ENCODE peak calls at places on chromosomes 7 and 10, in eight cellular contexts. One of them, this sample, is unnamed. For H3K4me1, the result is how much of the 10 kb centered on the place peaks cover.

GRCh38 chr7:158121441-158122045 is 466.1 kb downstream of the PTPRN2 start:
- DNase-seq in cardiac muscle cell: no peak
- DNase-seq in kidney: no peak
- DNase-seq in fibroblast of lung: no peak
- DNase-seq in GM23338: no peak
- DNase-seq in prostate gland: no peak
- DNase-seq in PC-3: no peak
- DNase-seq in naive thymus-derived CD4-positive, alpha-beta T cell: no peak
- DNase-seq in this sample: no peak

GRCh38 chr7:107972075-107972482 is 30.9 kb downstream of the LAMB1 start:
- DNase-seq in cardiac muscle cell: no peak
- DNase-seq in kidney: no peak
- DNase-seq in fibroblast of lung: peak
- DNase-seq in GM23338: no peak
- DNase-seq in prostate gland: no peak
- DNase-seq in PC-3: no peak
- DNase-seq in naive thymus-derived CD4-positive, alpha-beta T cell: no peak
- DNase-seq in this sample: no peak

GRCh38 chr7:129843982-129844840 is 108.5 kb downstream of the UBE2H start:
- DNase-seq in cardiac muscle cell: no peak
- DNase-seq in kidney: no peak
- DNase-seq in fibroblast of lung: no peak
- DNase-seq in GM23338: peak
- DNase-seq in prostate gland: no peak
- DNase-seq in PC-3: peak
- DNase-seq in naive thymus-derived CD4-positive, alpha-beta T cell: no peak
- DNase-seq in this sample: no peak

GRCh38 chr10:119103687-119104652 is at the start of gene DENND10:
- DNase-seq in cardiac muscle cell: peak
- DNase-seq in kidney: peak
- DNase-seq in fibroblast of lung: peak
- DNase-seq in GM23338: peak
- DNase-seq in prostate gland: peak
- DNase-seq in PC-3: peak
- DNase-seq in naive thymus-derived CD4-positive, alpha-beta T cell: peak
- DNase-seq in this sample: peak

GRCh38 chr7:44052771-44053365 is 8.4 kb downstream of the DBNL start:
- DNase-seq in cardiac muscle cell: no peak
- DNase-seq in kidney: peak
- DNase-seq in fibroblast of lung: no peak
- DNase-seq in GM23338: no peak
- DNase-seq in prostate gland: no peak
- DNase-seq in PC-3: no peak
- DNase-seq in naive thymus-derived CD4-positive, alpha-beta T cell: no peak
- DNase-seq in this sample: no peak

GRCh38 chr10:133278577-133279265 is 2.1 kb upstream of the ADAM8 start:
- DNase-seq in cardiac muscle cell: peak
- DNase-seq in kidney: no peak
- DNase-seq in fibroblast of lung: peak
- DNase-seq in GM23338: no peak
- DNase-seq in prostate gland: peak
- DNase-seq in PC-3: peak
- DNase-seq in naive thymus-derived CD4-positive, alpha-beta T cell: no peak
- DNase-seq in this sample: peak

GRCh38 chr7:113204415-113204814 is 86.1 kb upstream of the SMIM30 start:
- DNase-seq in cardiac muscle cell: no peak
- DNase-seq in kidney: no peak
- DNase-seq in fibroblast of lung: no peak
- DNase-seq in GM23338: no peak
- DNase-seq in prostate gland: no peak
- DNase-seq in PC-3: no peak
- DNase-seq in naive thymus-derived CD4-positive, alpha-beta T cell: no peak
- DNase-seq in this sample: no peak

GRCh38 chr10:30819306-30820190 is 190.0 kb upstream of the LYZL2 start:
- DNase-seq in cardiac muscle cell: no peak
- DNase-seq in kidney: no peak
- DNase-seq in fibroblast of lung: peak
- DNase-seq in GM23338: no peak
- DNase-seq in prostate gland: no peak
- DNase-seq in PC-3: no peak
- DNase-seq in naive thymus-derived CD4-positive, alpha-beta T cell: no peak
- DNase-seq in this sample: no peak

GRCh38 chr10:119466655-119467054 is 75.9 kb downstream of the RGS10 start:
- DNase-seq in cardiac muscle cell: no peak
- DNase-seq in kidney: peak
- DNase-seq in fibroblast of lung: peak
- DNase-seq in GM23338: no peak
- DNase-seq in prostate gland: no peak
- DNase-seq in PC-3: peak
- DNase-seq in naive thymus-derived CD4-positive, alpha-beta T cell: no peak
- DNase-seq in this sample: no peak

GRCh38 chr10:113060221-113061053 is 110.4 kb downstream of the TCF7L2 start:
- DNase-seq in cardiac muscle cell: no peak
- DNase-seq in kidney: peak
- DNase-seq in fibroblast of lung: no peak
- DNase-seq in GM23338: no peak
- DNase-seq in prostate gland: no peak
- DNase-seq in PC-3: no peak
- DNase-seq in naive thymus-derived CD4-positive, alpha-beta T cell: peak
- DNase-seq in this sample: peak

GRCh38 chr7:129055861-129056464 is 1.1 kb upstream of the TNPO3 start:
- DNase-seq in cardiac muscle cell: no peak
- DNase-seq in kidney: no peak
- DNase-seq in fibroblast of lung: no peak
- DNase-seq in GM23338: no peak
- DNase-seq in prostate gland: no peak
- DNase-seq in PC-3: no peak
- DNase-seq in naive thymus-derived CD4-positive, alpha-beta T cell: no peak
- DNase-seq in this sample: no peak

GRCh38 chr7:122622682-122623081 is 76.2 kb downstream of the RNF133 start:
- DNase-seq in cardiac muscle cell: no peak
- DNase-seq in kidney: no peak
- DNase-seq in fibroblast of lung: peak
- DNase-seq in GM23338: no peak
- DNase-seq in prostate gland: no peak
- DNase-seq in PC-3: no peak
- DNase-seq in naive thymus-derived CD4-positive, alpha-beta T cell: no peak
- DNase-seq in this sample: no peak

GRCh38 chr10:122286872-122287271 is 15.8 kb downstream of the BTBD16 start:
- DNase-seq in cardiac muscle cell: no peak
- DNase-seq in kidney: no peak
- DNase-seq in fibroblast of lung: peak
- DNase-seq in GM23338: peak
- DNase-seq in prostate gland: no peak
- DNase-seq in PC-3: peak
- DNase-seq in naive thymus-derived CD4-positive, alpha-beta T cell: no peak
- DNase-seq in this sample: no peak

GRCh38 chr10:493391-494148 is 195.9 kb downstream of the DIP2C start:
- DNase-seq in cardiac muscle cell: no peak
- DNase-seq in kidney: peak
- DNase-seq in fibroblast of lung: no peak
- DNase-seq in GM23338: no peak
- DNase-seq in prostate gland: no peak
- DNase-seq in PC-3: no peak
- DNase-seq in naive thymus-derived CD4-positive, alpha-beta T cell: no peak
- DNase-seq in this sample: no peak

GRCh38 chr7:122970740-122971725 is 24.5 kb downstream of the TAS2R16 start:
- DNase-seq in cardiac muscle cell: no peak
- DNase-seq in kidney: no peak
- DNase-seq in fibroblast of lung: no peak
- DNase-seq in GM23338: no peak
- DNase-seq in prostate gland: no peak
- DNase-seq in PC-3: peak
- DNase-seq in naive thymus-derived CD4-positive, alpha-beta T cell: no peak
- DNase-seq in this sample: no peak

GRCh38 chr7:152501506-152501905 is 65.7 kb upstream of the KMT2C start:
- DNase-seq in cardiac muscle cell: no peak
- DNase-seq in kidney: peak
- DNase-seq in fibroblast of lung: no peak
- DNase-seq in GM23338: no peak
- DNase-seq in prostate gland: no peak
- DNase-seq in PC-3: no peak
- DNase-seq in naive thymus-derived CD4-positive, alpha-beta T cell: no peak
- DNase-seq in this sample: no peak

GRCh38 chr10:128047337-128047736 is 78.9 kb downstream of the MKI67 start:
- DNase-seq in cardiac muscle cell: peak
- DNase-seq in kidney: peak
- DNase-seq in fibroblast of lung: peak
- DNase-seq in GM23338: peak
- DNase-seq in prostate gland: peak
- DNase-seq in PC-3: peak
- DNase-seq in naive thymus-derived CD4-positive, alpha-beta T cell: peak
- DNase-seq in this sample: peak

GRCh38 chr10:69866246-69866687 is 64.6 kb downstream of the COL13A1 start:
- DNase-seq in cardiac muscle cell: no peak
- DNase-seq in kidney: no peak
- DNase-seq in fibroblast of lung: no peak
- DNase-seq in GM23338: no peak
- DNase-seq in prostate gland: no peak
- DNase-seq in PC-3: no peak
- DNase-seq in naive thymus-derived CD4-positive, alpha-beta T cell: no peak
- DNase-seq in this sample: no peak

GRCh38 chr10:69863580-69863979 is 61.9 kb downstream of the COL13A1 start:
- DNase-seq in cardiac muscle cell: no peak
- DNase-seq in kidney: no peak
- DNase-seq in fibroblast of lung: peak
- DNase-seq in GM23338: no peak
- DNase-seq in prostate gland: no peak
- DNase-seq in PC-3: peak
- DNase-seq in naive thymus-derived CD4-positive, alpha-beta T cell: no peak
- DNase-seq in this sample: no peak

GRCh38 chr10:69866688-69867461 is 65.2 kb downstream of the COL13A1 start:
- DNase-seq in cardiac muscle cell: peak
- DNase-seq in kidney: peak
- DNase-seq in fibroblast of lung: peak
- DNase-seq in GM23338: peak
- DNase-seq in prostate gland: peak
- DNase-seq in PC-3: no peak
- DNase-seq in naive thymus-derived CD4-positive, alpha-beta T cell: no peak
- DNase-seq in this sample: peak

GRCh38 chr10:69864321-69864720 is 62.6 kb downstream of the COL13A1 start:
- DNase-seq in cardiac muscle cell: no peak
- DNase-seq in kidney: no peak
- DNase-seq in fibroblast of lung: peak
- DNase-seq in GM23338: no peak
- DNase-seq in prostate gland: no peak
- DNase-seq in PC-3: peak
- DNase-seq in naive thymus-derived CD4-positive, alpha-beta T cell: no peak
- DNase-seq in this sample: no peak

DNA sequence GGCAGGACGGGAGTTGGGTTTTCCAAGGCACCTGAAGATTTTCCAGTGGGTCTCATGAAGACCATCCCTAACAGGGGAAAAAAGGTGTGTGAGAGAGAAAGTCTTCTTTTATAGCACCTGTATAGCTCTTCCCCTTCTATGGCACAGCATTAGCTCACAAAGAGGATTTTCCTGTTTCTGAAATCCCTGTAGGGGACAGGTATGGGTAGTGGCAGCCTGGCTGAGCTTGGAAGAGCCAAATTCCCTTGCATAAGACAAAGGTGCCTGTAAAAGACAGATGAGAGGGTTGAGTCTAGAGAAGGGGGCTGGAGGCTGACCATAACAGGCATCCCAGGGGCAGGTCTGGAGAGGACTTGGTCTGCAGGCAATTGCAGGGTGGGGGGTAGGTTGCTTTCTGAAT is 63.7 kb downstream of the COL13A1 start:
- DNase-seq in cardiac muscle cell: no peak
- DNase-seq in kidney: no peak
- DNase-seq in fibroblast of lung: no peak
- DNase-seq in GM23338: no peak
- DNase-seq in prostate gland: no peak
- DNase-seq in PC-3: peak
- DNase-seq in naive thymus-derived CD4-positive, alpha-beta T cell: no peak
- DNase-seq in this sample: no peak
- H3K4me1 ChIP-seq in cardiac muscle cell: under half
- H3K4me1 ChIP-seq in kidney: under half
- H3K4me1 ChIP-seq in fibroblast of lung: half or more
- H3K4me1 ChIP-seq in GM23338: half or more
- H3K4me1 ChIP-seq in prostate gland: under half
- H3K4me1 ChIP-seq in PC-3: half or more
- H3K4me1 ChIP-seq in naive thymus-derived CD4-positive, alpha-beta T cell: under half
- H3K4me1 ChIP-seq in this sample: under half

GRCh38 chr10:124693801-124694416 is 50.3 kb downstream of the FAM53B start:
- DNase-seq in cardiac muscle cell: peak
- DNase-seq in kidney: no peak
- DNase-seq in fibroblast of lung: no peak
- DNase-seq in GM23338: no peak
- DNase-seq in prostate gland: no peak
- DNase-seq in PC-3: no peak
- DNase-seq in naive thymus-derived CD4-positive, alpha-beta T cell: no peak
- DNase-seq in this sample: no peak

GRCh38 chr10:124695259-124695658 is 48.9 kb downstream of the FAM53B start:
- DNase-seq in cardiac muscle cell: no peak
- DNase-seq in kidney: no peak
- DNase-seq in fibroblast of lung: no peak
- DNase-seq in GM23338: no peak
- DNase-seq in prostate gland: no peak
- DNase-seq in PC-3: no peak
- DNase-seq in naive thymus-derived CD4-positive, alpha-beta T cell: no peak
- DNase-seq in this sample: no peak

GRCh38 chr10:124691448-124692435 is 52.4 kb downstream of the FAM53B start:
- DNase-seq in cardiac muscle cell: no peak
- DNase-seq in kidney: peak
- DNase-seq in fibroblast of lung: no peak
- DNase-seq in GM23338: no peak
- DNase-seq in prostate gland: no peak
- DNase-seq in PC-3: no peak
- DNase-seq in naive thymus-derived CD4-positive, alpha-beta T cell: no peak
- DNase-seq in this sample: no peak

GRCh38 chr10:124694467-124695195 is 49.5 kb downstream of the FAM53B start:
- DNase-seq in cardiac muscle cell: no peak
- DNase-seq in kidney: no peak
- DNase-seq in fibroblast of lung: no peak
- DNase-seq in GM23338: no peak
- DNase-seq in prostate gland: no peak
- DNase-seq in PC-3: no peak
- DNase-seq in naive thymus-derived CD4-positive, alpha-beta T cell: no peak
- DNase-seq in this sample: no peak

GRCh38 chr10:124693396-124693795 is 50.8 kb downstream of the FAM53B start:
- DNase-seq in cardiac muscle cell: peak
- DNase-seq in kidney: no peak
- DNase-seq in fibroblast of lung: no peak
- DNase-seq in GM23338: no peak
- DNase-seq in prostate gland: no peak
- DNase-seq in PC-3: no peak
- DNase-seq in naive thymus-derived CD4-positive, alpha-beta T cell: no peak
- DNase-seq in this sample: no peak
- H3K4me3 ChIP-seq in cardiac muscle cell: no peak
- H3K4me3 ChIP-seq in kidney: no peak
- H3K4me3 ChIP-seq in fibroblast of lung: no peak
- H3K4me3 ChIP-seq in GM23338: no peak
- H3K4me3 ChIP-seq in prostate gland: no peak
- H3K4me3 ChIP-seq in PC-3: no peak
- H3K4me3 ChIP-seq in naive thymus-derived CD4-positive, alpha-beta T cell: no peak
- H3K4me3 ChIP-seq in this sample: no peak

GRCh38 chr10:75401569-75402485 is at the start of gene ZNF503:
- DNase-seq in cardiac muscle cell: peak
- DNase-seq in kidney: peak
- DNase-seq in fibroblast of lung: peak
- DNase-seq in GM23338: peak
- DNase-seq in prostate gland: peak
- DNase-seq in PC-3: peak
- DNase-seq in naive thymus-derived CD4-positive, alpha-beta T cell: no peak
- DNase-seq in this sample: peak
- H3K27ac ChIP-seq in cardiac muscle cell: peak
- H3K27ac ChIP-seq in kidney: peak
- H3K27ac ChIP-seq in fibroblast of lung: peak
- H3K27ac ChIP-seq in GM23338: no peak
- H3K27ac ChIP-seq in prostate gland: peak
- H3K27ac ChIP-seq in PC-3: peak
- H3K27ac ChIP-seq in naive thymus-derived CD4-positive, alpha-beta T cell: no peak
- H3K27ac ChIP-seq in this sample: peak

GRCh38 chr7:111517441-111518037 is 44.8 kb downstream of the IMMP2L start:
- DNase-seq in cardiac muscle cell: no peak
- DNase-seq in kidney: no peak
- DNase-seq in fibroblast of lung: peak
- DNase-seq in GM23338: no peak
- DNase-seq in prostate gland: no peak
- DNase-seq in PC-3: peak
- DNase-seq in naive thymus-derived CD4-positive, alpha-beta T cell: no peak
- DNase-seq in this sample: peak
- H3K4me1 ChIP-seq in cardiac muscle cell: under half
- H3K4me1 ChIP-seq in kidney: under half
- H3K4me1 ChIP-seq in fibroblast of lung: under half
- H3K4me1 ChIP-seq in GM23338: under half
- H3K4me1 ChIP-seq in prostate gland: under half
- H3K4me1 ChIP-seq in PC-3: under half
- H3K4me1 ChIP-seq in naive thymus-derived CD4-positive, alpha-beta T cell: under half
- H3K4me1 ChIP-seq in this sample: under half

This sample was measured in small intestine.